ENCODE peak calls at places on chromosomes 2 and 18, in nine cellular contexts. N is endodermal cell; F is AG10803; R is left ventricle myocardium inferior; C is endothelial cell; W is epithelial cell of proximal tubule; S is CD8-positive, alpha-beta T cell; E is bronchial epithelial cell; X is dorsolateral prefrontal cortex. A is an unnamed sample.

GRCh38 chr2:217928324-217929293 is 74.2 kb downstream of the TNS1 start:
- DNase-seq in N (no peak), F (no peak), R (peak), C (no peak), W (no peak), S (no peak), E (peak), X (no peak), A (no peak)

GRCh38 chr2:24768601-24769000 is 24.6 kb downstream of the PTRHD1 start:
- DNase-seq in N (peak), F (no peak), R (peak), C (no peak), W (no peak), S (no peak), E (no peak), X (no peak), A (no peak)

GRCh38 chr2:172373761-172374160 is 53.6 kb upstream of the ITGA6 start:
- DNase-seq in N (no peak), F (peak), R (no peak), C (no peak), W (no peak), S (no peak), E (peak), X (no peak), A (no peak)

GRCh38 chr18:35441857-35442595 is 55.7 kb downstream of the INO80C start:
- DNase-seq in N (no peak), F (no peak), R (no peak), C (no peak), W (no peak), S (no peak), E (peak), X (no peak), A (no peak)

GRCh38 chr2:13650586-13651180 is 933.9 kb downstream of the TRIB2 start:
- DNase-seq in N (peak), F (no peak), R (no peak), C (no peak), W (no peak), S (no peak), E (peak), X (no peak), A (no peak)

GRCh38 chr2:52658598-52658997 is 1109.0 kb upstream of the CHAC2 start:
- DNase-seq in N (no peak), F (peak), R (no peak), C (no peak), W (no peak), S (no peak), E (no peak), X (no peak), A (no peak)

GRCh38 chr2:66581461-66582363 is 146.8 kb downstream of the MEIS1 start:
- DNase-seq in N (peak), F (peak), R (no peak), C (peak), W (no peak), S (no peak), E (no peak), X (no peak), A (peak)

GRCh38 chr2:42430188-42430587 is 63.6 kb downstream of the KCNG3 start:
- DNase-seq in N (no peak), F (no peak), R (no peak), C (no peak), W (no peak), S (no peak), E (no peak), X (no peak), A (no peak)

GRCh38 chr2:162164802-162165201 is 12.8 kb upstream of the GCG start:
- DNase-seq in N (no peak), F (peak), R (no peak), C (no peak), W (no peak), S (no peak), E (no peak), X (no peak), A (no peak)

GRCh38 chr2:157479081-157480027 is 35.5 kb upstream of the CYTIP start:
- DNase-seq in N (no peak), F (no peak), R (no peak), C (no peak), W (no peak), S (no peak), E (no peak), X (no peak), A (no peak)
- TF ChIP-seq CTCF in N (no peak), F (no peak), R (no peak), C (no peak), W (no peak), S (no peak), E (no peak), X (no peak), A (no peak)

DNA sequence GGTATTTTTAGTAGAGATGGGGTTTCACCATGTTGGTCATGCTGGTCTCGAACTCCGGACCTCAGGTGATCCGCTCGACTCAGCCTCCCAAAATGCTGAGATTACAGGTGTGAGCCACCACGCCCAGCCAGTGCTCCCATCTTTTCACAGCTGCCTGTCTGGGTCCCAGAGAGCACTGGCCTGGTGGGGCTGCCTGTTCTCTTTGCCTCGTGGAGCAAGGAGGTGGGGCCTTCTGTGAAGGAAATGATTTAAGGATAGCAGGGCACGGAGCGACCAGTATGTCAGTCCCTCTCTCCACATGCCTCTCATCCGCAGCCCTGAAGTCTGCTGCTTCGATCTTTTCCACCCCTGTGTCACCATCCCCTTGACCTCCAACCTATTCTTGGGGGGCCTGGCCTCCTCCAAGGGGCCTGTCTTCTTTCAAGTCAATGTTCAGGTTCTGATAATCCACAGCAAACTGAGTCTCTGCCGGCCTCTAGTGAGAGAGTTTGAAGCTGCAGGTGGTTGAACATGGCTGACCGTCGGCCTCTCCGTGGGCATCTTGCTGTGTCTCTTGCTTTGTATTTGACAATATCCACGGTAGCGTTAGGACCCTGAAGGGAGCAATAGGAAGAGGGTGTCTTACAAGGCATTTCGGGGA is 28.2 kb upstream of the GIGYF2 start:
- DNase-seq in N (peak), F (peak), R (no peak), C (peak), W (no peak), S (no peak), E (no peak), X (peak), A (no peak)
- TF ChIP-seq CTCF in N (peak), F (peak), R (peak), C (no peak), W (peak), S (no peak), E (peak), X (no peak), A (peak)

DNA sequence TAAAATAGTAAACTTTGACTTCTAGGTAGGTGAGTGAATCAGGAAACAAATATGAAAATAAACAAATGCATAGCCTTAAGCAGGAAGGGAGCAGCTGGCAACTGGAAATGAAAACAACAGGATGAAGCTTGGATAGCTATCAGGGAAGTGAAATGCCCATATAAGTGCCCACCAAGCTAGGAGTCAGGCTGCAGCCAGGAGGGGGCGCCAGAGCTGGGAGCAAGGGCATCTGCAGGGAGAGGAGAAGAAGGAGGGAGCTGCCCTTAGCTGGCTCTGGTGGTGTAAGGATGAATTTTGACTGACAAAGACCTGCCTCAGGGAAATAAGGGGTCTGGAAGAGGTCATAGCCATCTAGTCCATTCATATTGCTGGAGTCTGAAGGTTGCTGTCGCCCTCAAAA is 298.3 kb downstream of the TDRD15 start:
- DNase-seq in N (peak), F (no peak), R (peak), C (peak), W (no peak), S (no peak), E (no peak), X (no peak), A (no peak)
- TF ChIP-seq CTCF in N (peak), F (no peak), R (peak), C (peak), W (peak), S (no peak), E (peak), X (no peak), A (no peak)

GRCh38 chr18:55475467-55475866 is 112.5 kb downstream of the TCF4 start:
- DNase-seq in N (no peak), F (no peak), R (no peak), C (no peak), W (no peak), S (no peak), E (no peak), X (no peak), A (no peak)

GRCh38 chr18:55479656-55480420 is 108.2 kb downstream of the TCF4 start:
- DNase-seq in N (no peak), F (no peak), R (no peak), C (no peak), W (no peak), S (no peak), E (no peak), X (no peak), A (no peak)

GRCh38 chr18:55475916-55476315 is 112.1 kb downstream of the TCF4 start:
- DNase-seq in N (no peak), F (peak), R (no peak), C (no peak), W (no peak), S (no peak), E (no peak), X (no peak), A (no peak)

GRCh38 chr18:55478301-55478660 is 109.7 kb downstream of the TCF4 start:
- DNase-seq in N (no peak), F (peak), R (no peak), C (no peak), W (no peak), S (no peak), E (no peak), X (no peak), A (no peak)

GRCh38 chr18:55477537-55478300 is 110.3 kb downstream of the TCF4 start:
- DNase-seq in N (no peak), F (peak), R (no peak), C (no peak), W (no peak), S (no peak), E (peak), X (no peak), A (no peak)
- TF ChIP-seq CTCF in N (peak), F (peak), R (peak), C (no peak), W (peak), S (no peak), E (peak), X (no peak), A (peak)

DNA sequence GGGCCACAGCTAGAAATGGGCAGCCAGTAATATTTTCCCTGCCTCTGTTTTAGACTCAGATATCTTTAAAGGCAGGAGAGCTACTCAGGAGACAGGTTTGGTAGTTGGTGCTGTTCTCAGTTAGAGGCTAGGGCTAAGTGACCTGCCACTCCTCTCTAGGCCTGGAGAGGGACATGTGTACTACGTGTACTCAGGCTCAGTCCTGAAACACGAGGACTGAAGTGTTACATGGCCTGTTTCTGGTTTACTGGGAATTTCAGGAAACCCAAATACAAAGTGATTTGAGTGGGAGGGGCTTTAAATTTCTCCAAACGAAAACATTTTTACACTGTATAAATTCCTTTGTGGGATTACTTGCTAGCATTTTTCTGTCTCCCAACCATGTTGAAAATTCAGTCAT is 343.4 kb downstream of the CYP26B1 start:
- DNase-seq in N (peak), F (peak), R (no peak), C (no peak), W (no peak), S (no peak), E (no peak), X (no peak), A (no peak)
- TF ChIP-seq CTCF in N (peak), F (peak), R (peak), C (no peak), W (peak), S (no peak), E (no peak), X (no peak), A (no peak)

DNA sequence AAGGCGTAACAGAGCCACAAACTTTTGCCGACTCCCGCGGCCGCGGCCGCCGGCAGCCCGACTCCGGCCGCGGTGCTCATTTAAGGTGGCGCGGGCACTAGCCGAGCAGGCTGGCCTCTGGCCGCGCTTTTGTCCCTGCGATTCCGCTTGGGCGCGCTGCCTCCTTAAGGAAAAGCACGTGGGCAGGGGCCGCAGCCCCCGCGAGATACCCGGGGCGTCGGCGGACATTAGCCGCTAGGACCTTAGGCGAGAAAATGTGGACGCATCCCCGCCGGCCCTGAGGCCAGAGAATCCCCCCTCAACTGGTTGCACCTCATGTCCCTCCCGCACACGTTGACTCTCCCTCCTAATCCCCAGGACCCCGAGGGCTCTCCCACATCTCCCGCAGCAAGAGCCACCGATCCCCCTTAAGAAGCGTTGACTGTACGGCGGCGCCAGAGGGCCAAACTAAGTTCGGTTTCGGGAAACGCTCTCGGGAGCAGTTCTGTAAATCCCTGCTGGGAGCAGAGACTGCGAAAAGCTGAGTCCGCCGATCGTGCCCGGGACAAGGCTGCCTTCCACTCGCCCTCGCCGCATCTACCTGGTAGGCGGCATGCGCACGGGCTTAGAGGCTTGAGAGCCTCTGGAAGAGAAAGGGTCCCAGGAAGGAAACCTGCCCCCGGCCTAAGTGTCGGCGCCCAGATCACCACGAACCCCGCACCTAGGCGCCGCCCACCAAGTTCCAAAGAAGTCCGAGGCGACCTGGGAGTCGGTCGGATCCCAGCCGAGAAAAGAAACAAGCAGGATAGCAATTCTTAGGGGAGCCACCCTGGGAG is 1.8 kb upstream of the SATB2 start:
- DNase-seq in N (peak), F (peak), R (peak), C (peak), W (peak), S (no peak), E (peak), X (peak), A (peak)
- TF ChIP-seq CTCF in N (no peak), F (no peak), R (peak), C (no peak), W (no peak), S (no peak), E (no peak), X (no peak), A (no peak)

GRCh38 chr18:76791642-76792041 is 30.7 kb upstream of the ZNF236 start:
- DNase-seq in N (no peak), F (no peak), R (no peak), C (no peak), W (no peak), S (no peak), E (no peak), X (no peak), A (no peak)

GRCh38 chr18:76783786-76784484 is 38.4 kb upstream of the ZNF236 start:
- DNase-seq in N (no peak), F (no peak), R (no peak), C (no peak), W (no peak), S (no peak), E (no peak), X (no peak), A (no peak)

GRCh38 chr18:76791106-76791505 is 31.3 kb upstream of the ZNF236 start:
- DNase-seq in N (no peak), F (no peak), R (no peak), C (no peak), W (no peak), S (no peak), E (no peak), X (no peak), A (no peak)

DNA sequence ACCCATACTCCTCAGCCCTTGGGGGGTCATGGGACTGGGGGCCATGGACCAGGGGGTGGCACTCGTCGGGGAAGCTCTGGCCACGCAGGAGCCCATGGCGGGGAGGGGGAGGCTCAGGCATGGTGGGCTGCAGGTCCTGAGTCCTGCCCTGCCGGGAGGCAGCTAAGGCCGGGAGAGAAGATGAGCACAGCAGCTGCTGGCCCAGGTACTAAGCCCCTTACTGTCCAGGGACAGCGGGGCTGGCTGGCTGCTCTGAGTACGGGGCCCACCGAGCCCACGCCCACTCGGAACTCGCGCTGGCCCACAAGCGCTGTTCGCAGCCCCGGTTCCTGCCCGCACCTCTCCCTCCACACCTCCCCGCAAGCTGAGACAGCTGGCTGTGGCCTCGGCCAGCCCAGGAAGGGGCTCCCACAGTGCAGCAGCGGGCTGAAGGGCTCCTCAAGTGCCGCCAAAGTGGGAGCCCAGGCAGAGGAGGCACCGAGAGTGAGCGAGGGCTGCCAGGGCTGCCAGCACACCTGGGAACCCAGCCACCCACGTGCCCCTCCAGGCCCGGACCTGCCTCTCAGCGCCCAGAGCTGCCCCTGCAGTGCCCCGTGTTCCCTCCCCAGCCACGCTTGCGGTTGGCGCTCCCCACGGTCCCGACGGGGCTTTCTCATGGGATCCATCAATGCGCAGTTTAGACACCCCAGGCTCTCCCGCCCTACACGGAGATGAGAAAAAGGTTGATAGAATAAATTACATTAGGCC is 33.6 kb upstream of the ZNF236 start:
- DNase-seq in N (no peak), F (no peak), R (no peak), C (no peak), W (no peak), S (no peak), E (no peak), X (no peak), A (no peak)
- TF ChIP-seq CTCF in N (no peak), F (no peak), R (no peak), C (no peak), W (no peak), S (no peak), E (no peak), X (no peak), A (no peak)

DNA sequence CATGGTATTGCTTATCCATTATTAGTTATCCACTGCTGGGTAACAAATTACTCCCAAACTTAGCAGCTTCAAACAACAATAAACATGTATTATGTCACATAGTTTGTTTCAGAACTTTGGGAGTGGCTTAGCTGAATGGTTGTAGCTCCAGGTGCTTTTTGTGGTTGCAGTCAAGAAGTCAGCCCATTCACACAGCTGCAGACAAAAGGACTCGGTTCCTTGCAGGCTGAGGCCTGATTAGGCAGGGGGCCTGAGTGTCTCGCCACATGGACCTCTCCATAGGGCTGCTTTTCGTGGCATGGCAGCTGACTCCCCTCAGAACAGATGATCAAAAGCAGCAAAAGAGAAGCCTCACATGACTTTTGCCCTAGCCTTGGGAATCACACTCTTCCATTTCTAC is 58.1 kb upstream of the ITGA4 start:
- DNase-seq in N (no peak), F (no peak), R (no peak), C (no peak), W (no peak), S (no peak), E (peak), X (no peak), A (no peak)
- TF ChIP-seq CTCF in N (no peak), F (no peak), R (no peak), C (no peak), W (no peak), S (no peak), E (no peak), X (no peak), A (no peak)

GRCh38 chr18:48676346-48676745 is 137.5 kb downstream of the CTIF start:
- DNase-seq in N (no peak), F (no peak), R (no peak), C (no peak), W (no peak), S (no peak), E (no peak), X (no peak), A (peak)

GRCh38 chr18:48674198-48674721 is 135.4 kb downstream of the CTIF start:
- DNase-seq in N (no peak), F (peak), R (peak), C (no peak), W (no peak), S (no peak), E (peak), X (no peak), A (peak)

GRCh38 chr18:48675912-48676311 is 137.1 kb downstream of the CTIF start:
- DNase-seq in N (no peak), F (no peak), R (no peak), C (no peak), W (no peak), S (no peak), E (no peak), X (no peak), A (peak)

GRCh38 chr18:48674758-48675157 is 135.9 kb downstream of the CTIF start:
- DNase-seq in N (no peak), F (no peak), R (no peak), C (no peak), W (no peak), S (no peak), E (no peak), X (no peak), A (no peak)

DNA sequence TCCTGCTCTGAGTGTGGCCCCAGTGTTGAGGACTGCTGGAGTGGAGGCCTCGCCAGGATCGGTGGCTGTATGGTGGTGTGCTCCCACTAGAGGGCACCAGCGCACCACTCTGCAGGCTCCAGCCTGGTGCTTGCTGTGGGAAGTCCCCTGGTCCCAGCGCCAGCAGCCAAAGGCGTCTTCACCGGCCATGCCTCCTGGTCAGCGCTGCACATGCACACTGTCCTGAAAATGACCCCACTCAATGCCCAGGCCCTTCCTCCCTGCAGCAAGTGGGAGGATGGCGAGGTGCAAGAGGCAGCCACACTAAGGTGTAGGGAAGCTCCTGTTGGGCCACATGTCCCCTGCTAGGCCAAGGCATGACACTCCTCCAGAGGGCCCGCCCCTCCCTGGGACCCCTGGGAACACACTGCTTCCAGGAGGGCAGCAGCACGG is 136.5 kb downstream of the CTIF start:
- DNase-seq in N (peak), F (peak), R (peak), C (peak), W (no peak), S (peak), E (peak), X (peak), A (peak)
- TF ChIP-seq CTCF in N (peak), F (peak), R (peak), C (peak), W (peak), S (peak), E (peak), X (peak), A (peak)

GRCh38 chr18:23515911-23516546 is 12.7 kb downstream of the RMC1 start:
- DNase-seq in N (peak), F (peak), R (peak), C (peak), W (no peak), S (peak), E (peak), X (peak), A (peak)
- TF ChIP-seq CTCF in N (peak), F (peak), R (peak), C (peak), W (peak), S (peak), E (peak), X (peak), A (peak)